ENCODE peak calls at places on chromosomes 13 and 19, in ten cellular contexts. L, X, Y, N, Z, A, G, F, J and M are unnamed samples.

GRCh38 chr19:13117772-13118423 is at the start of gene NACC1:
- DNase-seq in L (peak), X (peak), Y (peak), N (peak), Z (peak), A (peak), G (peak), F (peak), J (peak), M (peak)

GRCh38 chr19:3760871-3761361 is 576 bp downstream of the APBA3 start:
- DNase-seq in L (no peak), X (no peak), Y (no peak), N (no peak), Z (no peak), A (peak), G (no peak), F (no peak), J (no peak), M (no peak)

GRCh38 chr13:38902551-38902950 is 88.1 kb downstream of the STOML3 start:
- DNase-seq in L (no peak), X (no peak), Y (no peak), N (no peak), Z (no peak), A (no peak), G (no peak), F (no peak), J (no peak), M (no peak)

GRCh38 chr13:55000043-55000442 is 1971.4 kb downstream of the OLFM4 start:
- DNase-seq in L (no peak), X (no peak), Y (no peak), N (no peak), Z (no peak), A (no peak), G (no peak), F (no peak), J (no peak), M (no peak)

GRCh38 chr13:61838568-61838967 is 422.9 kb upstream of the PCDH20 start:
- DNase-seq in L (no peak), X (no peak), Y (no peak), N (no peak), Z (no peak), A (no peak), G (no peak), F (no peak), J (no peak), M (no peak)

GRCh38 chr19:17243340-17243853 is 2.3 kb downstream of the NR2F6 start:
- DNase-seq in L (no peak), X (no peak), Y (no peak), N (no peak), Z (no peak), A (no peak), G (no peak), F (no peak), J (no peak), M (no peak)

GRCh38 chr19:28864024-28864503 is 348.9 kb downstream of the UQCRFS1 start:
- DNase-seq in L (no peak), X (no peak), Y (no peak), N (no peak), Z (no peak), A (no peak), G (no peak), F (no peak), J (no peak), M (no peak)

GRCh38 chr19:677601-678380 is 1.6 kb downstream of the FSTL3 start:
- DNase-seq in L (no peak), X (peak), Y (no peak), N (no peak), Z (no peak), A (no peak), G (no peak), F (no peak), J (no peak), M (no peak)

GRCh38 chr13:62875118-62875640 is 1459.5 kb upstream of the PCDH20 start:
- DNase-seq in L (no peak), X (no peak), Y (no peak), N (no peak), Z (no peak), A (no peak), G (no peak), F (no peak), J (no peak), M (no peak)

GRCh38 chr19:38543807-38544568 is 73.8 kb downstream of the MAP4K1 start:
- DNase-seq in L (peak), X (peak), Y (peak), N (peak), Z (no peak), A (peak), G (no peak), F (peak), J (no peak), M (peak)

GRCh38 chr13:30605052-30605451 is 12.7 kb upstream of the USPL1 start:
- DNase-seq in L (no peak), X (no peak), Y (no peak), N (no peak), Z (no peak), A (no peak), G (no peak), F (no peak), J (no peak), M (no peak)